ENCODE peak calls at places on chromosomes 2 and 18, in eight cellular contexts. S is H7; A is stimulated activated CD4-positive, alpha-beta T cell treated with anti-CD3 and anti-CD28 coated beads, Interleukin-15, amount 100 ng/mL, for 24 hours; P is ELR; G is head of caudate nucleus; O is Ammon's horn; Y is NCI-H1436; C is retina. T is an unnamed sample.
A peak's percentile ranks its signal among the peaks of the same experiment; 100 is the strongest.

GRCh38 chr18:51053822-51054221 is 23.8 kb downstream of the SMAD4 start:
- DNase-seq in C (no peak), G (no peak), Y (no peak), P (no peak), A (no peak), S (no peak), O (no peak), T (no peak)

GRCh38 chr2:209113030-209113429 is 310.8 kb upstream of the MAP2 start:
- DNase-seq in O (no peak), Y (no peak), G (no peak), C (peak; percentile 9), S (peak; percentile 6), A (no peak), P (no peak), T (no peak)

GRCh38 chr2:167181134-167181533 is 292.9 kb downstream of the XIRP2 start:
- DNase-seq in G (no peak), O (no peak), A (no peak), Y (no peak), P (peak; percentile 82), S (no peak), C (no peak), T (no peak)

GRCh38 chr2:61632276-61633169 is 94.4 kb upstream of the XPO1 start:
- DNase-seq in G (no peak), O (no peak), A (no peak), Y (no peak), P (no peak), C (no peak), S (peak; percentile 26), T (peak; percentile 8)

GRCh38 chr2:201204655-201205515 is 21.9 kb downstream of the CASP10 start:
- DNase-seq in O (no peak), A (no peak), G (no peak), S (no peak), C (no peak), Y (no peak), P (no peak), T (peak; percentile 80)

GRCh38 chr18:63109789-63110188 is 209.8 kb downstream of the BCL2 start:
- DNase-seq in S (no peak), C (no peak), Y (no peak), G (no peak), P (no peak), O (no peak), A (no peak), T (no peak)

GRCh38 chr2:218996937-218997336 is 3.7 kb upstream of the CRYBA2 start:
- DNase-seq in C (no peak), Y (no peak), A (no peak), P (no peak), O (no peak), S (no peak), G (no peak), T (no peak)

GRCh38 chr2:62765619-62766376 is 60.3 kb downstream of the EHBP1 start:
- DNase-seq in S (no peak), G (no peak), C (no peak), O (no peak), A (no peak), P (no peak), Y (no peak), T (no peak)

GRCh38 chr2:33512112-33512511 is 35.7 kb downstream of the RASGRP3 start:
- DNase-seq in G (no peak), Y (no peak), O (no peak), P (no peak), S (no peak), C (no peak), A (no peak), T (peak; percentile 8)

GRCh38 chr2:12106440-12107080 is 360.1 kb downstream of the LPIN1 start:
- DNase-seq in Y (no peak), C (no peak), P (peak; percentile 99), A (peak; percentile 72), G (no peak), O (no peak), S (no peak), T (no peak)

GRCh38 chr2:32838949-32839348 is 107.8 kb upstream of the LTBP1 start:
- DNase-seq in S (no peak), O (no peak), Y (no peak), G (no peak), A (no peak), P (no peak), C (no peak), T (peak; percentile 36)

GRCh38 chr2:237059155-237059875 is 26.4 kb upstream of the COPS8 start:
- DNase-seq in P (no peak), G (no peak), A (peak; percentile 26), S (no peak), C (no peak), Y (no peak), O (no peak), T (no peak)